ENCODE peak calls at places on chromosomes 1 and 21, in four cellular contexts. L, Z, Q and H are unnamed samples.

GRCh38 chr1:18950415-18951026 is 6.0 kb downstream of the IFFO2 start:
- DNase-seq in Z (no peak), Q (no peak), L (no peak), H (no peak)

GRCh38 chr1:41735587-41736290 is 183.0 kb downstream of the HIVEP3 start:
- DNase-seq in Q (no peak), Z (no peak), L (no peak), H (no peak)

GRCh38 chr21:38955495-38955894 is 149.8 kb downstream of the ETS2 start:
- DNase-seq in L (no peak), Q (no peak), Z (no peak), H (no peak)

GRCh38 chr1:32606972-32607371 is 43.4 kb downstream of the ZBTB8OS start:
- DNase-seq in L (no peak), Q (no peak), Z (no peak), H (no peak)

GRCh38 chr1:164630626-164631396 is 71.8 kb downstream of the PBX1 start:
- DNase-seq in Z (no peak), L (no peak), Q (no peak), H (no peak)

GRCh38 chr21:33231526-33231925 is 1.8 kb downstream of the IFNAR2 start:
- DNase-seq in Q (no peak), L (no peak), Z (no peak), H (no peak)

GRCh38 chr1:165161130-165161529 is 195.4 kb downstream of the LMX1A start:
- DNase-seq in Z (no peak), Q (no peak), L (no peak), H (no peak)

GRCh38 chr1:159851386-159851785 is 11.1 kb downstream of the VSIG8 start:
- DNase-seq in Q (no peak), Z (no peak), L (no peak), H (no peak)

GRCh38 chr1:204751883-204752687 is 66.5 kb upstream of the LRRN2 start:
- DNase-seq in L (peak), Z (peak), Q (peak), H (no peak)

GRCh38 chr1:6447818-6448748 is 17.9 kb downstream of the TNFRSF25 start:
- DNase-seq in Q (peak), Z (peak), L (no peak), H (no peak)

GRCh38 chr1:84031928-84032327 is 33.0 kb upstream of the TTLL7 start:
- DNase-seq in L (no peak), Q (no peak), Z (no peak), H (no peak)

GRCh38 chr1:185152187-185152767 is 4.5 kb downstream of the TRMT1L start:
- DNase-seq in Z (no peak), L (no peak), Q (no peak), H (no peak)

GRCh38 chr1:236861560-236862230 is 66.6 kb downstream of the MTR start:
- DNase-seq in Z (peak), L (no peak), Q (no peak), H (no peak)

GRCh38 chr1:39128959-39129358 is 75.5 kb upstream of the MACF1 start:
- DNase-seq in L (no peak), Z (no peak), Q (no peak), H (no peak)

GRCh38 chr1:47194314-47194713 is 4.5 kb upstream of the PDZK1IP1 start:
- DNase-seq in L (no peak), Q (no peak), Z (no peak), H (no peak)

GRCh38 chr1:47189844-47190562 is at the start of gene PDZK1IP1:
- DNase-seq in Q (peak), Z (no peak), L (peak), H (no peak)

GRCh38 chr1:47191940-47192457 is 2.2 kb upstream of the PDZK1IP1 start:
- DNase-seq in Q (no peak), Z (no peak), L (no peak), H (no peak)

GRCh38 chr1:47190807-47191206 is 971 bp upstream of the PDZK1IP1 start:
- DNase-seq in Z (no peak), L (no peak), Q (no peak), H (no peak)

GRCh38 chr1:47192458-47193384 is 2.9 kb upstream of the PDZK1IP1 start:
- DNase-seq in Z (peak), Q (peak), L (peak), H (peak)
- TF ChIP-seq ELF4 in Z (no peak), Q (no peak), L (peak), H (no peak)

GRCh38 chr1:168966217-168966616 is 140.3 kb upstream of the ATP1B1 start:
- DNase-seq in L (no peak), Z (no peak), Q (no peak), H (no peak)
- TF ChIP-seq ELF4 in L (no peak), Z (no peak), Q (no peak), H (no peak)

GRCh38 chr1:231374394-231374793 is 36.3 kb downstream of the SPRTN start:
- DNase-seq in Q (no peak), Z (no peak), L (no peak), H (no peak)

GRCh38 chr1:231376101-231376500 is 38.0 kb downstream of the SPRTN start:
- DNase-seq in Z (no peak), Q (no peak), L (no peak), H (no peak)

GRCh38 chr1:231372501-231372900 is 34.4 kb downstream of the SPRTN start:
- DNase-seq in Q (no peak), Z (no peak), L (no peak), H (no peak)

GRCh38 chr1:231381729-231382128 is 40.4 kb downstream of the EGLN1 start:
- DNase-seq in L (no peak), Q (no peak), Z (no peak), H (no peak)

GRCh38 chr1:231376875-231377549 is 38.9 kb downstream of the SPRTN start:
- DNase-seq in Q (no peak), L (no peak), Z (no peak), H (no peak)
- TF ChIP-seq ELF4 in Q (no peak), L (no peak), Z (no peak), H (no peak)

GRCh38 chr1:20964540-20965484 is 177.7 kb upstream of the HP1BP3 start:
- DNase-seq in Q (no peak), Z (no peak), L (no peak), H (no peak)
- TF ChIP-seq ELF4 in Q (no peak), Z (no peak), L (no peak), H (no peak)

DNA sequence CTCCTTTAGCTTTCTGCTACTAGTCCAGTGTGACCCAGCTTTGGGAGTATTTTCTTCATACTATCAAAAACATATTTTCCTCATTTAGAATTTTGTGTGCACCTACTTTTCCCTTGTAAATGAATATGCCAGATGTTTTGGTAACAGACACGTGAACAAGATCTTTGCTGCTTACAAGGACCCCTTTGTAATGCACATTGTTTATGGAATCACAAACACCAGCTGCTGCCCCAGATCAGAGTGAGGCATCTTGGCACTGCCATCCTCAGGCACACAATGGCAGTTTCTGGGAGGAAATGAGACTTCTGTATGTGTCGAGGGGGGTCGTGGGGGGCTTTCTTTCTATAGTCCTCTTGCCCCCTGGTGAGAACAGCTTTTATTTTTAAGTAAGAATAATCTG is 115.7 kb downstream of the RGL1 start:
- DNase-seq in Q (no peak), L (no peak), Z (no peak), H (no peak)
- TF ChIP-seq ELF4 in Q (no peak), L (no peak), Z (no peak), H (no peak)

GRCh38 chr21:36980280-36981048 is 14.0 kb upstream of the HLCS start:
- DNase-seq in Q (peak), Z (no peak), L (no peak), H (no peak)
- TF ChIP-seq ELF4 in Q (no peak), Z (no peak), L (no peak), H (no peak)

DNA sequence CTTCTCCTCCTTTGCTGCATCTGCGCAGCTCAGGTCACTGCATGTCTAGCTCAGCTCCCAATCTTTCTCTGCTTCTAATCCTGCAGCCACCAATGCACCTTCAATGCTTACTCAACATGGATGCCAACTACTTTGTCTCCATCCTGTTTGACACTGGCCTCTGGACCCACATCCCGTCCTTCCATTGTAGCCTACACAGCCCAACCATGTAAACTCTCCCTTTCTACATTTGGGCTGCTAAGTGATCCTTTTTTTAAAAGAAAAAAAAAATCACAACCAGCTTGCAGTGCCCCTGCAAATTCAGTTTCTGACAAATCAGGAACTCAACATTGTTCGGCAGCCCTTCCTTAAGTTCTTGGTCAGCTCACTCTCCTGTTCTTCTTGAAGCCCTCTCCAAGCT is 9.4 kb upstream of the CRABP2 start:
- DNase-seq in L (no peak), Q (no peak), Z (no peak), H (no peak)
- TF ChIP-seq ELF4 in L (no peak), Q (no peak), Z (no peak), H (no peak)

GRCh38 chr1:2151906-2152305 is 42.7 kb downstream of the FAAP20 start:
- DNase-seq in L (no peak), Z (no peak), Q (no peak), H (no peak)
- TF ChIP-seq ELF4 in L (no peak), Z (no peak), Q (no peak), H (no peak)